ENCODE peak calls at places on chromosomes 6 and 20, in ten cellular contexts. B is T-cell; N is GM13976; E is stimulated activated CD4-positive, alpha-beta T cell treated with anti-CD3 and anti-CD28 coated beads, Interleukin-1b, Interleukin-23, amount 100 ng/mL, for 4 hours; R is HFFc6; U is upper lobe of right lung; D is activated CD4-positive, alpha-beta memory T cell treated with anti-CD3 and anti-CD28 coated beads, Interleukin-2, amount 10 ng/mL, durations not matched to agents 7 days and 5 days; Q is endothelial cell of umbilical vein; Z is epithelial cell of prostate; C is mesendoderm. W is an unnamed sample.

GRCh38 chr6:39587080-39587479 is 138.1 kb downstream of the KIF6 start:
- DNase-seq in R (no peak), Z (no peak), U (no peak), E (no peak), C (no peak), D (no peak), B (no peak), Q (no peak), N (no peak), W (no peak)

GRCh38 chr6:13334953-13335352 is 6.6 kb upstream of the TBC1D7 start:
- DNase-seq in B (no peak), Z (no peak), C (peak; percentile 87), E (no peak), D (no peak), U (no peak), N (no peak), Q (peak; percentile 89), R (no peak), W (peak; percentile 90)

GRCh38 chr20:21571841-21572690 is 58.2 kb upstream of the NKX2-2 start:
- DNase-seq in N (peak; percentile 49), B (no peak), D (peak; percentile 24), U (no peak), C (peak; percentile 20), Q (peak; percentile 18), R (no peak), Z (no peak), E (no peak), W (peak; percentile 15)

GRCh38 chr6:148367418-148368024 is 24.9 kb downstream of the SASH1 start:
- DNase-seq in Z (no peak), C (peak; percentile 74), B (no peak), Q (peak; percentile 99), R (peak; percentile 48), D (peak; percentile 26), U (no peak), N (no peak), E (no peak), W (peak; percentile 100)

GRCh38 chr6:158414900-158415299 is 102.6 kb downstream of the TULP4 start:
- DNase-seq in E (no peak), U (no peak), B (no peak), D (no peak), C (no peak), Q (no peak), R (peak; percentile 15), Z (no peak), N (no peak), W (no peak)

GRCh38 chr20:3046677-3047462 is 1.0 kb downstream of the MRPS26 start:
- DNase-seq in U (no peak), Z (no peak), E (no peak), N (peak; percentile 50), B (no peak), Q (no peak), D (no peak), C (peak; percentile 58), R (no peak), W (peak; percentile 32)

GRCh38 chr20:61737812-61738443 is 327.8 kb downstream of the TAF4 start:
- DNase-seq in Q (no peak), B (no peak), U (no peak), E (no peak), N (no peak), C (no peak), Z (no peak), R (no peak), D (no peak), W (no peak)

GRCh38 chr6:52286798-52287432 is 2.4 kb upstream of the MCM3 start:
- DNase-seq in Q (peak; percentile 59), B (peak; percentile 23), D (peak; percentile 70), E (peak; percentile 43), N (peak; percentile 41), U (peak; percentile 78), C (peak; percentile 75), R (peak; percentile 70), Z (no peak), W (peak; percentile 68)

GRCh38 chr6:45619994-45620471 is 242.3 kb upstream of the SUPT3H start:
- DNase-seq in C (no peak), R (no peak), N (no peak), E (no peak), Q (peak; percentile 11), Z (no peak), B (no peak), U (no peak), D (peak; percentile 50), W (no peak)

GRCh38 chr6:42963855-42964605 is 3.5 kb downstream of the GNMT start:
- DNase-seq in N (peak; percentile 60), Q (peak; percentile 50), C (peak; percentile 95), D (peak; percentile 52), Z (no peak), E (no peak), R (peak; percentile 30), B (no peak), U (no peak), W (peak; percentile 67)

GRCh38 chr6:130033999-130034814 is 15.8 kb downstream of the L3MBTL3 start:
- DNase-seq in C (no peak), B (no peak), D (no peak), R (peak; percentile 64), N (no peak), Z (no peak), E (no peak), Q (peak; percentile 58), U (no peak), W (no peak)

GRCh38 chr6:112296122-112296521 is 41.8 kb upstream of the LAMA4 start:
- DNase-seq in R (peak; percentile 85), Q (peak; percentile 62), N (no peak), E (no peak), D (no peak), Z (no peak), C (peak; percentile 85), U (no peak), B (no peak), W (peak; percentile 40)

GRCh38 chr6:141700836-141701235 is 431.9 kb upstream of the GJE1 start:
- DNase-seq in Z (no peak), C (no peak), D (no peak), N (no peak), Q (peak; percentile 47), B (no peak), U (no peak), E (no peak), R (no peak), W (no peak)

GRCh38 chr6:105753184-105754097 is 332.7 kb upstream of the PRDM1 start:
- DNase-seq in N (no peak), Q (no peak), D (no peak), B (no peak), E (no peak), R (no peak), Z (peak; percentile 83), U (no peak), C (peak; percentile 90), W (no peak)

GRCh38 chr6:101730954-101731353 is 337.4 kb downstream of the GRIK2 start:
- DNase-seq in E (no peak), Z (no peak), D (no peak), Q (peak; percentile 17), U (no peak), N (no peak), R (no peak), B (no peak), C (no peak), W (no peak)

GRCh38 chr6:106334646-106335448 is 9.3 kb upstream of the ATG5 start:
- DNase-seq in D (peak; percentile 53), R (peak; percentile 22), Z (no peak), N (peak; percentile 58), Q (peak; percentile 67), U (peak; percentile 68), B (peak; percentile 26), C (peak; percentile 71), E (peak; percentile 25), W (peak; percentile 51)

GRCh38 chr20:4021905-4022304 is 6.5 kb upstream of the RNF24 start:
- DNase-seq in Q (no peak), D (no peak), N (no peak), C (peak; percentile 57), B (no peak), E (no peak), U (no peak), Z (no peak), R (no peak), W (no peak)

GRCh38 chr6:39128832-39129231 is 13.8 kb upstream of the SAYSD1 start:
- DNase-seq in C (no peak), U (no peak), E (no peak), B (no peak), R (no peak), N (no peak), D (no peak), Z (no peak), Q (no peak), W (no peak)

GRCh38 chr6:167402195-167402686 is 77.4 kb downstream of the TTLL2 start:
- DNase-seq in E (no peak), C (no peak), N (no peak), D (no peak), Q (no peak), U (peak; percentile 43), R (no peak), B (no peak), Z (no peak), W (no peak)

GRCh38 chr20:10761786-10762185 is 88.0 kb upstream of the JAG1 start:
- DNase-seq in B (no peak), U (no peak), C (no peak), E (no peak), R (no peak), N (no peak), Q (peak; percentile 76), Z (no peak), D (no peak), W (no peak)

GRCh38 chr6:47016916-47017315 is 25.2 kb downstream of the ADGRF1 start:
- DNase-seq in E (no peak), D (no peak), R (no peak), C (peak; percentile 67), B (no peak), N (no peak), Q (no peak), U (no peak), Z (no peak), W (no peak)

GRCh38 chr20:2331901-2332565 is 36.2 kb downstream of the TGM3 start:
- DNase-seq in R (no peak), U (no peak), C (no peak), Q (no peak), E (no peak), B (no peak), D (no peak), N (no peak), Z (no peak), W (no peak)

GRCh38 chr6:22598386-22598785 is 29.0 kb downstream of the HDGFL1 start:
- DNase-seq in Z (no peak), B (no peak), N (no peak), D (no peak), E (no peak), U (no peak), Q (no peak), C (peak; percentile 31), R (no peak), W (no peak)

GRCh38 chr6:39166189-39166917 is 51.4 kb upstream of the SAYSD1 start:
- DNase-seq in U (peak; percentile 92), E (peak; percentile 84), Z (no peak), D (peak; percentile 84), N (peak; percentile 87), C (peak; percentile 91), B (peak; percentile 54), R (peak; percentile 12), Q (peak; percentile 48), W (peak; percentile 66)

GRCh38 chr20:46627251-46627650 is 24.0 kb downstream of the SLC13A3 start:
- DNase-seq in B (no peak), Q (no peak), C (no peak), N (no peak), Z (no peak), E (no peak), R (no peak), U (no peak), D (no peak), W (no peak)

GRCh38 chr20:20731945-20732296 is 19.5 kb upstream of the RALGAPA2 start:
- DNase-seq in C (no peak), D (no peak), B (no peak), E (no peak), R (no peak), N (no peak), Q (peak; percentile 95), Z (peak; percentile 33), U (no peak), W (peak; percentile 95)

GRCh38 chr6:16989382-16989781 is 112.5 kb upstream of the STMND1 start:
- DNase-seq in Q (no peak), U (no peak), Z (no peak), N (no peak), E (no peak), B (no peak), C (peak; percentile 11), D (no peak), R (no peak), W (no peak)

GRCh38 chr6:134936927-134937326 is 13.0 kb downstream of the ALDH8A1 start:
- DNase-seq in Q (no peak), R (peak; percentile 90), D (no peak), B (no peak), C (no peak), U (no peak), E (no peak), Z (no peak), N (no peak), W (no peak)